ENCODE peak calls at places on chromosomes 4 and X, in seven cellular contexts. E, H, I, Q, R, F and P are unnamed samples.

GRCh38 chrX:3651272-3651671 is 62.2 kb downstream of the PRKX start:
- DNase-seq in E (peak; percentile 0), H (no peak), I (no peak), Q (no peak), R (peak; percentile 38), F (no peak), P (peak; percentile 48)

GRCh38 chrX:40897768-40898167 is 162.4 kb upstream of the MED14 start:
- DNase-seq in E (no peak), H (no peak), I (no peak), Q (no peak), R (no peak), F (no peak), P (no peak)

GRCh38 chrX:119399772-119400101 is 601 bp downstream of the SLC25A43 start:
- DNase-seq in E (no peak), H (no peak), I (peak; percentile 49), Q (no peak), R (no peak), F (no peak), P (no peak)

GRCh38 chr4:70996014-70996353 is 2.5 kb downstream of the DCK start:
- DNase-seq in E (no peak), H (no peak), I (no peak), Q (no peak), R (no peak), F (no peak), P (no peak)

GRCh38 chrX:16739574-16739973 is 20.2 kb downstream of the SYAP1 start:
- DNase-seq in E (no peak), H (peak; percentile 69), I (no peak), Q (no peak), R (no peak), F (no peak), P (peak; percentile 90)

GRCh38 chrX:7904557-7904956 is 22.7 kb downstream of the PNPLA4 start:
- DNase-seq in E (no peak), H (no peak), I (no peak), Q (no peak), R (no peak), F (no peak), P (no peak)

GRCh38 chr4:87219648-87220093 is 747 bp downstream of the KLHL8 start:
- DNase-seq in E (no peak), H (peak; percentile 11), I (no peak), Q (no peak), R (no peak), F (no peak), P (no peak)

GRCh38 chrX:72306085-72306801 is 529 bp upstream of the CITED1 start:
- DNase-seq in E (no peak), H (no peak), I (peak; percentile 56), Q (peak; percentile 20), R (peak; percentile 75), F (no peak), P (no peak)

GRCh38 chr4:138696771-138697170 is 318.8 kb upstream of the NOCT start:
- DNase-seq in E (no peak), H (no peak), I (no peak), Q (no peak), R (no peak), F (no peak), P (no peak)

GRCh38 chr4:122602277-122603142 is 18.4 kb downstream of the IL21 start:
- DNase-seq in E (peak; percentile 49), H (peak; percentile 36), I (no peak), Q (peak; percentile 61), R (peak; percentile 8), F (no peak), P (no peak)

GRCh38 chr4:30939684-30940083 is 219.5 kb downstream of the PCDH7 start:
- DNase-seq in E (no peak), H (no peak), I (no peak), Q (no peak), R (no peak), F (no peak), P (no peak)

GRCh38 chrX:129632443-129632842 is 22.3 kb downstream of the APLN start:
- DNase-seq in E (no peak), H (no peak), I (no peak), Q (no peak), R (no peak), F (no peak), P (no peak)

GRCh38 chr4:137075586-137075985 is 456.7 kb downstream of the PCDH18 start:
- DNase-seq in E (no peak), H (no peak), I (no peak), Q (no peak), R (no peak), F (no peak), P (no peak)

GRCh38 chr4:164221631-164222030 is 532.3 kb upstream of the SMIM31 start:
- DNase-seq in E (peak; percentile 61), H (no peak), I (no peak), Q (no peak), R (no peak), F (no peak), P (no peak)
- TF ChIP-seq JUND in E (peak; percentile 77), H (no peak), I (no peak), Q (no peak), R (no peak), F (no peak), P (no peak)

GRCh38 chr4:131091896-131092295 is 1995.9 kb downstream of the C4orf33 start:
- DNase-seq in E (peak; percentile 48), H (peak; percentile 19), I (no peak), Q (no peak), R (peak; percentile 1), F (no peak), P (peak; percentile 2)
- TF ChIP-seq JUND in E (no peak), H (no peak), I (no peak), Q (no peak), R (no peak), F (no peak), P (no peak)

GRCh38 chr4:159098482-159099127 is 4.3 kb upstream of the RAPGEF2 start:
- DNase-seq in E (no peak), H (no peak), I (no peak), Q (no peak), R (no peak), F (no peak), P (no peak)
- TF ChIP-seq JUND in E (no peak), H (no peak), I (no peak), Q (no peak), R (no peak), F (no peak), P (no peak)

GRCh38 chr4:143186202-143186601 is 1.5 kb downstream of the USP38 start:
- DNase-seq in E (no peak), H (peak; percentile 37), I (no peak), Q (no peak), R (no peak), F (no peak), P (no peak)
- TF ChIP-seq JUND in E (no peak), H (no peak), I (no peak), Q (no peak), R (no peak), F (no peak), P (no peak)

GRCh38 chr4:16248605-16249004 is 22.3 kb upstream of the TAPT1 start:
- DNase-seq in E (no peak), H (peak; percentile 50), I (no peak), Q (no peak), R (no peak), F (no peak), P (no peak)
- TF ChIP-seq JUND in E (no peak), H (no peak), I (no peak), Q (no peak), R (no peak), F (no peak), P (no peak)

GRCh38 chrX:799808-800207 is 169.2 kb downstream of the SHOX start:
- DNase-seq in E (no peak), H (no peak), I (no peak), Q (no peak), R (no peak), F (no peak), P (no peak)
- TF ChIP-seq JUND in E (no peak), H (no peak), I (no peak), Q (no peak), R (no peak), F (no peak), P (no peak)

GRCh38 chr4:2729533-2729875 is 26.6 kb downstream of the TNIP2 start:
- DNase-seq in E (no peak), H (no peak), I (no peak), Q (no peak), R (no peak), F (no peak), P (no peak)
- TF ChIP-seq JUND in E (no peak), H (no peak), I (no peak), Q (no peak), R (no peak), F (no peak), P (no peak)

DNA sequence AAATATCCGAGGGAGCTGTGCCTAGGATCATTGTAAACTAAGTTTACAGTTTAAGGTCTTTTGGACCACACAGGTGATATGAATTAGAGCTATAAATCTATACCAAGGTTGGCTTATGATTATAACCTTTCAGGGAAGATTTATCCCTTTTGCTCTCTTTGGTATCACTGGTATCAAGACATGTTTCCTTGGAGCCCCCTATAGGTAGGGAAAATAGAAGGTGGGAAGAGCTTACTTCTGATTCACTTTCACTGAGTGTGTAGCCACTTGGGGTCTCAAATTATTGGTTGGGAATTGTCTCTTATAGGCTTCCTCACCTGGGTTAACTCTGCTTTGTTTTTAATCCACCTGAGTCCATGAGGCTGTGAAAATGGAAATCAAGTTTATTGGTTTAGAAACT is 262.1 kb upstream of the NR3C2 start:
- DNase-seq in E (no peak), H (no peak), I (no peak), Q (no peak), R (no peak), F (no peak), P (no peak)
- TF ChIP-seq JUND in E (no peak), H (no peak), I (no peak), Q (no peak), R (no peak), F (no peak), P (no peak)

GRCh38 chr4:100682477-100683218 is 164.8 kb upstream of the EMCN start:
- DNase-seq in E (no peak), H (no peak), I (no peak), Q (no peak), R (no peak), F (no peak), P (no peak)

GRCh38 chr4:100679926-100680325 is 162.1 kb upstream of the EMCN start:
- DNase-seq in E (no peak), H (no peak), I (no peak), Q (no peak), R (no peak), F (no peak), P (no peak)

GRCh38 chr4:100681289-100681688 is 163.5 kb upstream of the EMCN start:
- DNase-seq in E (no peak), H (no peak), I (no peak), Q (no peak), R (peak; percentile 3), F (no peak), P (no peak)
- TF ChIP-seq JUND in E (no peak), H (no peak), I (no peak), Q (no peak), R (no peak), F (no peak), P (no peak)